ENCODE peak calls at places on chromosomes 3 and 15, in seven cellular contexts. Q, W, Y, F, B, I and D are unnamed samples.

GRCh38 chr3:122546151-122546550 is 17.9 kb downstream of the PARP9 start:
- DNase-seq in Q (no peak), W (no peak), Y (no peak), F (no peak), B (no peak), I (no peak), D (no peak)

GRCh38 chr3:17032407-17033034 is 147.8 kb downstream of the PLCL2 start:
- DNase-seq in Q (peak; percentile 36), W (no peak), Y (peak; percentile 61), F (no peak), B (peak; percentile 43), I (peak; percentile 39), D (no peak)

GRCh38 chr3:94704467-94704866 is 641.6 kb downstream of the NSUN3 start:
- DNase-seq in Q (no peak), W (no peak), Y (no peak), F (no peak), B (no peak), I (no peak), D (no peak)

GRCh38 chr3:87333393-87333892 is 57.1 kb upstream of the POU1F1 start:
- DNase-seq in Q (peak; percentile 80), W (no peak), Y (peak; percentile 9), F (no peak), B (peak; percentile 21), I (peak; percentile 60), D (no peak)

GRCh38 chr3:30162579-30162978 is 443.8 kb upstream of the TGFBR2 start:
- DNase-seq in Q (peak; percentile 91), W (no peak), Y (no peak), F (no peak), B (no peak), I (peak; percentile 56), D (no peak)

GRCh38 chr15:84880007-84880406 is 4.5 kb upstream of the SLC28A1 start:
- DNase-seq in Q (no peak), W (no peak), Y (no peak), F (no peak), B (no peak), I (no peak), D (no peak)

GRCh38 chr3:140007946-140008692 is 73.1 kb downstream of the CLSTN2 start:
- DNase-seq in Q (no peak), W (no peak), Y (no peak), F (no peak), B (no peak), I (no peak), D (no peak)

GRCh38 chr3:138378331-138378730 is 30.0 kb downstream of the MRAS start:
- DNase-seq in Q (no peak), W (no peak), Y (no peak), F (no peak), B (no peak), I (no peak), D (no peak)

GRCh38 chr15:69337133-69337532 is 38.4 kb downstream of the PAQR5 start:
- DNase-seq in Q (peak; percentile 44), W (no peak), Y (no peak), F (no peak), B (no peak), I (no peak), D (no peak)

GRCh38 chr3:127339016-127339415 is 51.2 kb upstream of the PRR20G start:
- DNase-seq in Q (no peak), W (no peak), Y (no peak), F (no peak), B (no peak), I (no peak), D (no peak)

DNA sequence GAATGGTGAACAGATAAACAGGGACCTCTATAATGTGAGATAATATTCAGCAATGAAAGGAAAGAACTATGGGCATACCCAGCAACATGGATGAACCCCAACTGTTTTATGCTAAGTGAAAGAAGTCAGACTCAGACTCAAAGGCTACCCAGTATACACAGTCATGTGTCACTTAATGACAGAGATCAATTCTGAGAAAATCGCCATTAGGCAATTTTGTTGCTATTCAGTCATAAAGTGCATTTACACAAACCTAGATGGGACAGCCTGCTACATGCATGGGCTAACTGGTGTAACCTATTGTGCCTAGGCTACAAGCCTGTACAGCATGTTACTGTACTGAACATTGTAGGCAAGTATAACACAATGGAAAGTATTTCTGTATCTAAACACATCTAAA is 76.5 kb downstream of the B3GNT5 start:
- DNase-seq in Q (no peak), W (no peak), Y (no peak), F (no peak), B (no peak), I (no peak), D (no peak)
- H4K8ac ChIP-seq in Q (no peak overlapping the region), W (no peak overlapping the region), Y (no peak overlapping the region), F (no peak overlapping the region), B (no peak overlapping the region), I (no peak overlapping the region), D (no peak overlapping the region)

GRCh38 chr3:183619624-183620274 is 15.7 kb upstream of the KLHL24 start:
- DNase-seq in Q (no peak), W (no peak), Y (no peak), F (no peak), B (no peak), I (no peak), D (no peak)

GRCh38 chr3:183618542-183618941 is 16.9 kb upstream of the KLHL24 start:
- DNase-seq in Q (no peak), W (no peak), Y (no peak), F (no peak), B (no peak), I (no peak), D (no peak)

GRCh38 chr3:183613366-183614293 is 21.8 kb upstream of the KLHL24 start:
- DNase-seq in Q (no peak), W (no peak), Y (no peak), F (no peak), B (peak; percentile 85), I (no peak), D (no peak)

GRCh38 chr3:183619020-183619419 is 16.4 kb upstream of the KLHL24 start:
- DNase-seq in Q (no peak), W (no peak), Y (no peak), F (no peak), B (no peak), I (no peak), D (no peak)
- H4K8ac ChIP-seq in Q (no peak overlapping the region), W (no peak overlapping the region), Y (no peak overlapping the region), F (no peak overlapping the region), B (no peak overlapping the region), I (no peak overlapping the region), D (no peak overlapping the region)

DNA sequence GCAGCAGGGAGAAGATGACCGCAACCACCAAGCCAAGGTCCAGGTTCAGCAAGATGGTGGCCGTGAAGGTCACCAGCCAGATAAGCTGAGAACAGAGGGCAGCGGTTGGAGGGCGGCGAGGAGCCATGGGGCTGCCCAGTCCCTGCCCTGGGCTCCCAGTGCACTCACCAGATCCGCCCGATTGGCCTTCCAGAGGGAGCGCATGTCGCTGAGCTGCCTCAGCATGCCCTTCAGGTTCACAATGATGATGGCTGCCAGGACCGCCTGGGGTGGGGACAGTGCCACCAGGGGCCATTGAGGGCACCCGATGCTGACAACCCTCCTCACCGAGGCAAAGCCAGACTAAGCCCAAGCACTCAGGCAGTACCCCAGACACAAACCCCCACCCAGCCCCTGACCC is 5.4 kb downstream of the SLC26A6 start:
- DNase-seq in Q (no peak), W (no peak), Y (no peak), F (no peak), B (no peak), I (no peak), D (no peak)
- H4K8ac ChIP-seq in Q (no peak overlapping the region), W (no peak overlapping the region), Y (no peak overlapping the region), F (no peak overlapping the region), B (no peak overlapping the region), I (no peak overlapping the region), D (no peak overlapping the region)

GRCh38 chr3:12154151-12154550 is 4.6 kb downstream of the TIMP4 start:
- DNase-seq in Q (peak; percentile 8), W (no peak), Y (no peak), F (no peak), B (no peak), I (peak; percentile 18), D (no peak)

GRCh38 chr3:12148183-12148940 is 10.3 kb downstream of the TIMP4 start:
- DNase-seq in Q (no peak), W (no peak), Y (no peak), F (no peak), B (no peak), I (no peak), D (no peak)

GRCh38 chr3:12147263-12147780 is 11.4 kb downstream of the TIMP4 start:
- DNase-seq in Q (no peak), W (no peak), Y (no peak), F (no peak), B (no peak), I (no peak), D (no peak)

GRCh38 chr3:12149029-12149428 is 9.7 kb downstream of the TIMP4 start:
- DNase-seq in Q (no peak), W (no peak), Y (no peak), F (no peak), B (no peak), I (no peak), D (no peak)

DNA sequence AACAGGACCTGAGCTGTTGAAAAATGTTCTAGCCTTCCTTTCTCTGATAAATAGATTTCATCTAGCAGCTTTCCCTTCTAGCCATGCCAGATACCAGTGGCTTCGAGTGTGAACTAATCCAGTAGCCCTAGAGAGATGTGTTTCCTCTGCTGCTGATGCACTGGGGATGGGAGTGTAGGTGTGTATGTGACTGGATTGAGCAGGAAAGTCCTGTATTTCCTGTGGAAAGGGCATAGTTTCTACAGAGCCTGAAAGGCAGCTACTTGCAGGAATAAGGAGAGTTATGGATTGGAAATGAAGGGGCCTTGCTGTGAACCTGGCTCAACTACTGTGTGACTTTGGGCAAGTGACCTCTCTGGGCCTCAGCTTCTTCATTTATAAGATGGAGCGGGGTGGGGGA is 8.6 kb downstream of the TIMP4 start:
- DNase-seq in Q (no peak), W (no peak), Y (no peak), F (no peak), B (no peak), I (no peak), D (no peak)
- H4K8ac ChIP-seq in Q (no peak overlapping the region), W (no peak overlapping the region), Y (no peak overlapping the region), F (no peak overlapping the region), B (no peak overlapping the region), I (no peak overlapping the region), D (no peak overlapping the region)

DNA sequence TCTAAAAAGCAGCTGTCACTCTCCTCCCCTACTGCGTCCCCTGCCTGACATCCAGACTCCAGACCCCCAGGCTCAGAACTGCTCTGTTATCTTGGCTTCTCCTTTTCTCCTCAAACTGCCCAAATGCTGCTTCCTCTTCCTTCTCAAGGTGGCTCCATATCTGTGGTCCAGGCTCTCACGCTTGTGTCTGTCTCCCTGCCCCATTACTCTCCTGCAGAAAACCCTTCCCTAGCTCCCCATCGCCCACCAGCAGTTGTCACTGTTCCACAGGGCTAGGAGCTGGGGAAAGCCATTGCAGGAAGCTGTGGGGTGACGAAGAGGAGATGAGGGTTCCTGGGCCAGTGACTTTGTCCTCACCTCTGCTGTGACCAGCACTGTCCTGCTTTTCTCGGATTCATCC is 30.7 kb upstream of the CGNL1 start:
- DNase-seq in Q (no peak), W (no peak), Y (peak; percentile 92), F (peak; percentile 79), B (no peak), I (no peak), D (no peak)
- H4K8ac ChIP-seq in Q (no peak overlapping the region), W (no peak overlapping the region), Y (no peak overlapping the region), F (no peak overlapping the region), B (no peak overlapping the region), I (no peak overlapping the region), D (no peak overlapping the region)

GRCh38 chr15:59791079-59791478 is 102.0 kb upstream of the BNIP2 start:
- DNase-seq in Q (no peak), W (no peak), Y (no peak), F (no peak), B (no peak), I (no peak), D (no peak)
- H4K8ac ChIP-seq in Q (no peak overlapping the region), W (no peak overlapping the region), Y (no peak overlapping the region), F (no peak overlapping the region), B (no peak overlapping the region), I (no peak overlapping the region), D (no peak overlapping the region)